ENCODE peak calls at places on chromosomes 13 and 19, in eight cellular contexts. F is upper lobe of left lung; T is CD8-positive, alpha-beta T cell; Z is heart right ventricle; N is left lung; P is Peyer's patch; I is thyroid gland; C is effector memory CD4-positive, alpha-beta T cell. A is an unnamed sample. For H3K4me1 and H3K36me3, the result is how much of the 10 kb centered on the place peaks cover.

GRCh38 chr13:98517576-98518310 is 59.2 kb downstream of the STK24 start:
- DNase-seq in F (no peak), T (no peak), Z (no peak), N (no peak), P (no peak), I (no peak), C (peak), A (no peak)

GRCh38 chr13:96898212-96898611 is 96.1 kb downstream of the OXGR1 start:
- DNase-seq in F (no peak), T (no peak), Z (no peak), N (no peak), P (no peak), I (no peak), C (no peak), A (no peak)

GRCh38 chr19:49455729-49456128 is 2.7 kb downstream of the ALDH16A1 start:
- DNase-seq in F (no peak), T (no peak), Z (no peak), N (no peak), P (no peak), I (no peak), C (no peak), A (no peak)

GRCh38 chr13:101512650-101513049 is 60.2 kb downstream of the ITGBL1 start:
- DNase-seq in F (no peak), T (no peak), Z (no peak), N (no peak), P (no peak), I (no peak), C (no peak), A (no peak)

GRCh38 chr13:107210216-107211010 is 642.5 kb upstream of the ARGLU1 start:
- DNase-seq in F (no peak), T (no peak), Z (no peak), N (no peak), P (no peak), I (no peak), C (no peak), A (no peak)

GRCh38 chr19:17576758-17577532 is 21.5 kb downstream of the COLGALT1 start:
- DNase-seq in F (peak), T (no peak), Z (no peak), N (peak), P (peak), I (peak), C (no peak), A (peak)

GRCh38 chr13:96229356-96229755 is 139.4 kb downstream of the HS6ST3 start:
- DNase-seq in F (no peak), T (no peak), Z (no peak), N (no peak), P (no peak), I (no peak), C (no peak), A (no peak)

GRCh38 chr13:21846605-21847004 is 175.7 kb downstream of the FGF9 start:
- DNase-seq in F (no peak), T (no peak), Z (no peak), N (no peak), P (no peak), I (no peak), C (no peak), A (no peak)

GRCh38 chr19:41133260-41133659 is 19.0 kb downstream of the CYP2F1 start:
- DNase-seq in F (peak), T (no peak), Z (no peak), N (no peak), P (no peak), I (peak), C (no peak), A (no peak)

GRCh38 chr13:98619556-98619955 is 42.6 kb upstream of the STK24 start:
- DNase-seq in F (no peak), T (no peak), Z (no peak), N (no peak), P (no peak), I (no peak), C (no peak), A (no peak)

GRCh38 chr13:23392925-23393645 is 40.4 kb downstream of the SACS start:
- DNase-seq in F (no peak), T (no peak), Z (no peak), N (no peak), P (no peak), I (no peak), C (no peak), A (no peak)

GRCh38 chr19:45468803-45469131 is 971 bp downstream of the FOSB start:
- DNase-seq in F (peak), T (peak), Z (no peak), N (no peak), P (no peak), I (no peak), C (no peak), A (no peak)

GRCh38 chr19:40143612-40144011 is 47.6 kb upstream of the MAP3K10 start:
- DNase-seq in F (no peak), T (peak), Z (peak), N (peak), P (no peak), I (peak), C (no peak), A (no peak)

GRCh38 chr13:47109028-47109427 is 212.2 kb upstream of the HTR2A start:
- DNase-seq in F (no peak), T (no peak), Z (no peak), N (no peak), P (no peak), I (no peak), C (no peak), A (no peak)

GRCh38 chr19:13156968-13157882 is 7.0 kb downstream of the IER2 start:
- DNase-seq in F (no peak), T (no peak), Z (no peak), N (no peak), P (no peak), I (no peak), C (no peak), A (no peak)

GRCh38 chr19:50558039-50558438 is 10.2 kb downstream of the LRRC4B start:
- DNase-seq in F (no peak), T (no peak), Z (no peak), N (no peak), P (no peak), I (no peak), C (no peak), A (no peak)

GRCh38 chr19:50555033-50555432 is 13.2 kb downstream of the LRRC4B start:
- DNase-seq in F (no peak), T (no peak), Z (no peak), N (no peak), P (no peak), I (no peak), C (no peak), A (no peak)

GRCh38 chr19:50555447-50556235 is 12.6 kb downstream of the LRRC4B start:
- DNase-seq in F (no peak), T (no peak), Z (no peak), N (no peak), P (no peak), I (no peak), C (no peak), A (no peak)

GRCh38 chr19:50557009-50557613 is 11.1 kb downstream of the LRRC4B start:
- DNase-seq in F (no peak), T (no peak), Z (no peak), N (no peak), P (no peak), I (no peak), C (no peak), A (peak)

GRCh38 chr19:50556236-50557008 is 11.8 kb downstream of the LRRC4B start:
- DNase-seq in F (peak), T (peak), Z (peak), N (peak), P (peak), I (peak), C (peak), A (peak)
- H3K4me3 ChIP-seq in F (peak), T (peak), Z (peak), N (peak), P (peak), I (peak), C (peak), A (peak)

GRCh38 chr19:19405919-19406877 is 723 bp downstream of the GATAD2A start:
- DNase-seq in F (peak), T (peak), Z (peak), N (peak), P (peak), I (peak), C (peak), A (peak)
- H3K4me1 ChIP-seq in F (half or more), T (half or more), Z (half or more), N (under half), P (under half), I (half or more), C (under half), A (half or more)

DNA sequence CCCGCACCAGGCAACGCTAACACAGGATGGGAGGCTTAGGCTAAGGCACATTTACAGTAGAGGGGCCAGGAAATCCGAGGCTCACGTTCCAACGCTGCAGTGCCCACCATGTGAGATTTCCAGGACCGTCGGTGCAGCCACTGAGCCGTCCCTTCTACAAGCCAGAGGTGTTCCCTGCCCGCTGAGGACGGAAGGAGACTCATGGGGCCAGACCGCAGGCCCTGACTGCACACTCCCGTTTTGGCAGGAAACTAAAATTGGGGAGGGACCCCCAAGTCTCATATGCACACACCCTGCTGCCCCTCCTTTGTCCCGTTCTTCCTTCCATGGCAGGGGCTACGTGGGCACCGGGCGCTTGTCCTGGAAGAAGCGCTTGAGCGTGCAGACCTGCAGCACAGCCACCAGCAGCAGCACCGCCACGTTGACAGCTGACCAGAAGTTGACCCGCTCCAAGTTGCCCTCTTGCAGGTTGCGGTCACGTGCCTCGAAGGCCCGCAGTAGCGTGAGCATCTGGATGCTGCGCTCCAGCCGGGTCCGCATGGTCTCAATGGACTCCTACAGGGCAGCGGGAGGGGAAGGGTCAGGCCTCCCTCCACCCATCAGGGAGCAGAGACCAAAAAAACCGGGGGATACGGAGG is 3.2 kb downstream of the TMED1 start:
- DNase-seq in F (no peak), T (no peak), Z (no peak), N (no peak), P (peak), I (no peak), C (no peak), A (no peak)
- H3K36me3 ChIP-seq in F (half or more), T (under half), Z (half or more), N (under half), P (half or more), I (under half), C (under half), A (half or more)

DNA sequence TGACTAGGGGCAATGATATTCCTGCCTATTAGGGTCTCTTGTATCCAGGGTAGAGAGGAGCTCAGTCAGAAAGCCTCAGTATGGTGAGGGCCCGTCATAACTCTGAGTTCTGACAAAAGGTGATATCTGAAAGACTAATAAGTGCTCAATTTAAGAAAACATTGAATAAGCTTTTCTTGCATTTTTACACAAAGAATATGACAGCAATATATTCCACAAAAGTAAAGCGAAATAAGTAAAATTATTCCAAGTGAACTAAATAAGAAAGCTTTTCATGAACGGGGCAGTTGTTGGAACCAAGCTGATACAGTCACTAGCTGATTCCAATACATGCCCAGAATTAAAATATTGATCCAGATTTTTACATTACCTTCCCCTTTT is 40.5 kb downstream of the CEACAM1 start:
- DNase-seq in F (no peak), T (no peak), Z (no peak), N (no peak), P (no peak), I (no peak), C (no peak), A (no peak)
- H3K4me3 ChIP-seq in F (no peak), T (no peak), Z (no peak), N (no peak), P (no peak), I (no peak), C (no peak), A (no peak)